ENCODE peak calls at places on chromosomes 1 and 21, in nine cellular contexts. L is heart right ventricle, D is Peyer's patch, N is left ventricle myocardium inferior, P is breast epithelium, W is BJ, M is foreskin keratinocyte, A is tibial artery, B is neural progenitor cell. X is an unnamed sample.
A peak's percentile ranks its signal among the peaks of the same experiment; 100 is the strongest.

GRCh38 chr21:37259426-37259825 is 7.7 kb downstream of the VPS26C start:
- DNase-seq in N (no peak), B (no peak), W (no peak), L (no peak), P (no peak), A (no peak), M (no peak), D (no peak), X (no peak)

GRCh38 chr1:224879404-224879803 is 50.1 kb upstream of the DNAH14 start:
- DNase-seq in W (no peak), A (no peak), N (no peak), D (no peak), M (no peak), P (no peak), B (no peak), L (no peak), X (no peak)

GRCh38 chr1:181910905-181911304 is 150.6 kb downstream of the ZNF648 start:
- DNase-seq in W (no peak), L (no peak), N (no peak), A (no peak), D (no peak), P (no peak), B (peak; percentile 18), M (no peak), X (no peak)

GRCh38 chr1:41534181-41535076 is 49.9 kb upstream of the EDN2 start:
- DNase-seq in M (no peak), W (no peak), B (no peak), A (peak; percentile 11), N (no peak), L (no peak), P (no peak), D (no peak), X (peak; percentile 29)

GRCh38 chr1:178724734-178725602 is at the start of gene RALGPS2:
- DNase-seq in A (peak; percentile 43), L (peak; percentile 59), P (no peak), N (peak; percentile 73), M (peak; percentile 52), B (peak; percentile 95), W (no peak), D (peak; percentile 88), X (peak; percentile 83)

GRCh38 chr1:165441166-165441955 is 3.6 kb downstream of the RXRG start:
- DNase-seq in P (no peak), A (no peak), M (no peak), N (no peak), W (no peak), B (peak; percentile 76), D (no peak), L (no peak), X (no peak)

GRCh38 chr1:167082511-167083027 is 7.6 kb downstream of the GPA33 start:
- DNase-seq in A (no peak), P (no peak), L (no peak), W (no peak), B (no peak), N (no peak), D (peak; percentile 87), M (no peak), X (no peak)

GRCh38 chr1:1921459-1921862 is 2.4 kb upstream of the TMEM52 start:
- DNase-seq in L (no peak), D (no peak), B (no peak), M (no peak), A (no peak), P (no peak), N (no peak), W (no peak), X (no peak)

GRCh38 chr1:163410073-163410522 is 88.3 kb downstream of the NUF2 start:
- DNase-seq in A (peak; percentile 25), D (no peak), W (no peak), P (no peak), B (peak; percentile 88), N (no peak), M (peak; percentile 43), L (peak; percentile 17), X (no peak)

GRCh38 chr1:234975122-234975940 is 153.3 kb downstream of the TOMM20 start:
- DNase-seq in W (peak; percentile 90), P (no peak), L (no peak), N (no peak), M (peak; percentile 94), D (no peak), A (no peak), B (no peak), X (peak; percentile 49)

GRCh38 chr1:174877208-174877673 is 122.5 kb upstream of the CACYBP start:
- DNase-seq in M (no peak), D (peak; percentile 63), W (no peak), P (no peak), L (peak; percentile 18), N (no peak), A (no peak), B (peak; percentile 5), X (no peak)

GRCh38 chr1:198879711-198880306 is 241.0 kb downstream of the PTPRC start:
- DNase-seq in N (no peak), M (no peak), D (no peak), B (no peak), L (no peak), A (no peak), W (no peak), P (no peak), X (no peak)

GRCh38 chr1:175555266-175555665 is 188.1 kb downstream of the TNR start:
- DNase-seq in A (no peak), D (no peak), M (peak; percentile 59), N (no peak), B (no peak), L (no peak), W (no peak), P (no peak), X (no peak)

GRCh38 chr1:106344494-106344893 is 712.0 kb upstream of the PRMT6 start:
- DNase-seq in A (no peak), M (no peak), W (no peak), L (no peak), N (no peak), P (no peak), D (no peak), B (no peak), X (no peak)
- TF ChIP-seq CTCF in A (no peak), M (no peak), W (no peak), L (no peak), N (no peak), P (no peak), D (no peak), B (no peak), X (no peak)

DNA sequence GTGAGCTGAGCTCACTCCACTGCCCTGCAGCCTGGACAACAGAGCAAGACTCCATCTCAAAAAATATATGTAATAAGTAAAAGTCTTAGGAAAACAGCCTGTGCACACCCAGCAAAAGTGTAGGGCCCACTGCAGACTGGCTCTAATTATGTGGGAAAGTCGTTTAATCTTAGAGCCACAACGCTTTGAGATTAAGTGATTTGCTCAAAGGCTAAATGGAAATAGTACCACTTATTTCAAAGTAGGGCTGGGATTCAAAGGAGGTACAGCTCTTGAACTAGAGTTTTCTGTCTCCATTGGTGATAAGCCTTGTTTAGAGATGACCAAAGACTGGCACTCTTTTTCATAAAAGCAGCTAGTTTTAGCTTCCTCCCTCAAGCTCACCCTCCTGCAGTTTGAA is 2.2 kb downstream of the TACSTD2 start:
- DNase-seq in W (no peak), M (peak; percentile 35), B (no peak), L (no peak), N (no peak), A (no peak), P (no peak), D (no peak), X (no peak)
- TF ChIP-seq CTCF in W (no peak), M (no peak), B (no peak), L (no peak), N (no peak), A (no peak), P (no peak), D (no peak), X (no peak)

DNA sequence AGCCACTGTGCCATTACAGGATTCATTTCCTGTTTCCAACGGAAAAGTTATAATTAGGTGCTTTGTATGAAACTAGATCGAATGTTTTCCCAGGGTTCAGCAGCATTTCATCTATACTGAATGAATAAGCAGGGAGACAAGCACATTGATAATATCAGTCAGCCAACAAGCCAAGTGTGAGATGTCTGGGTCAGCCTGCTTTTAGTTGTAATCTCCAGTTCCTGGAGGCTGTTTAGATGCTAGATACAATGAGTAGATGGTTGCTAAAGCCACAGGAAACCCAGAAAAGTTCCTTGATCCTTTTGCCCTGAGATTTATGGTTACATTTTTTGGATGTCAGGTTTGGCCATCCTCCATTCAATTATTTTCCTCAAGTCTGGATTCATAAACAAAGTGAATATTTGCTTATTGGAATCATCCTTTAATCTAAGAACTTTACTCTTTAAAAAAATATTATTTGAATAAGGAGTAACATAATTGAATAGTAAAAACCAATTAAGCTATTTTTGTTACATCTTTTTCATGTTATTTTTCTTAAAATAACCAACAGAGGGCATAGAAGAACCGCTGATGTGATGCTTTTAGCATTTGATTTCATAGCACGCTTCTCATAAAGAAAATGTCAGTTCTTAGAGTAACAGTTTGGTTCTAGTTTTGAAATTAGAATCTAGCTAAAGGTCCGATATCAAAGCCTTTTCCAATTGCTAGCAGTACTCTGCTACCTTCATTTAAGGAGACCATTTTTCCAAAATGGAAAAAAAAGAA is 76.6 kb downstream of the HSPA13 start:
- DNase-seq in P (no peak), L (no peak), M (peak; percentile 7), W (no peak), D (no peak), B (no peak), N (no peak), A (no peak), X (no peak)
- TF ChIP-seq CTCF in P (peak; percentile 13), L (peak; percentile 33), M (peak; percentile 51), W (no peak), D (no peak), B (peak; percentile 29), N (no peak), A (no peak), X (peak; percentile 19)

GRCh38 chr1:205272541-205272940 is 44.8 kb downstream of the TMCC2 start:
- DNase-seq in P (no peak), L (no peak), W (no peak), M (no peak), A (no peak), N (no peak), B (peak; percentile 46), D (no peak), X (no peak)

GRCh38 chr1:205270764-205271163 is 43.0 kb downstream of the TMCC2 start:
- DNase-seq in A (no peak), D (no peak), W (no peak), M (peak; percentile 55), L (no peak), P (no peak), N (no peak), B (no peak), X (no peak)

GRCh38 chr1:205270271-205270670 is 42.5 kb downstream of the TMCC2 start:
- DNase-seq in D (no peak), W (no peak), L (no peak), A (no peak), M (no peak), B (no peak), P (no peak), N (no peak), X (no peak)

GRCh38 chr1:205271745-205272144 is 44.0 kb downstream of the TMCC2 start:
- DNase-seq in L (no peak), P (no peak), B (no peak), M (no peak), A (no peak), D (no peak), N (no peak), W (no peak), X (no peak)

DNA sequence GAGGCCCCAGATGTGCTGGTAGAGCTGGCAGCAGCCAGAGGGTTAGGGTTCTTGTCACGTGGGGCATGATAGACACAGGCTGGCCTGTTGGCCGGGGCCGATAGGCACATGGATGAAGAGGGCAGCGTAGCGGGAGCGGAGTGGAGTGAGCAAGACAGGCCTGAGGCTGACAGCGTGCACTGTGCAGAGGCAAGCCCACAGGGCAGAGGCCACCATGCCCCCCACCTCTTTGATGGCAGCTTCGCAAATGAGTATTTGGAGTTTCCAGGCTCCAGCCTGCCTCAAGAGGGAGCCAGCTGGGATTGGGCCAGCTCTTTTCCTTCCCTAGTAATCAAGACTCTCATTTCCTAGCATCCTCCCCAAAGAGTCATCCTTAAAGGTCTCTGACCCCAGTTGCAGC is 43.5 kb downstream of the TMCC2 start:
- DNase-seq in W (no peak), N (peak; percentile 42), P (no peak), A (no peak), M (no peak), L (peak; percentile 58), B (no peak), D (no peak), X (no peak)
- TF ChIP-seq CTCF in W (peak; percentile 37), N (no peak), P (no peak), A (no peak), M (peak; percentile 46), L (peak; percentile 32), B (peak; percentile 20), D (no peak), X (no peak)